ENCODE peak calls at places on chromosomes 1 and 21, in four cellular contexts. L, V, I and X are unnamed samples.

GRCh38 chr21:15976807-15977206 is 247.0 kb downstream of the USP25 start:
- DNase-seq in L (no peak), V (no peak), I (peak; percentile 1), X (no peak)

GRCh38 chr1:229229721-229230135 is 41.2 kb upstream of the RAB4A start:
- DNase-seq in L (peak; percentile 42), V (no peak), I (peak; percentile 42), X (peak; percentile 56)

GRCh38 chr1:59755084-59755685 is 59.6 kb upstream of the HOOK1 start:
- DNase-seq in L (no peak), V (no peak), I (no peak), X (no peak)

GRCh38 chr1:208083016-208083714 is 161.0 kb downstream of the PLXNA2 start:
- DNase-seq in L (no peak), V (no peak), I (no peak), X (no peak)

GRCh38 chr21:14923468-14923867 is 141.3 kb downstream of the NRIP1 start:
- DNase-seq in L (no peak), V (no peak), I (no peak), X (no peak)

GRCh38 chr1:54998677-54999076 is at the start of gene BSND:
- DNase-seq in L (no peak), V (peak; percentile 84), I (no peak), X (no peak)

GRCh38 chr1:3799976-3800685 is 3.8 kb upstream of the LRRC47 start:
- DNase-seq in L (no peak), V (no peak), I (no peak), X (no peak)

GRCh38 chr1:151056149-151056548 is 3.3 kb downstream of the CDC42SE1 start:
- DNase-seq in L (no peak), V (no peak), I (no peak), X (no peak)

GRCh38 chr1:116409751-116410182 is 36.7 kb downstream of the ATP1A1 start:
- DNase-seq in L (no peak), V (no peak), I (no peak), X (no peak)

GRCh38 chr1:147243228-147243685 is 773 bp downstream of the CHD1L start:
- DNase-seq in L (no peak), V (no peak), I (peak; percentile 33), X (no peak)

DNA sequence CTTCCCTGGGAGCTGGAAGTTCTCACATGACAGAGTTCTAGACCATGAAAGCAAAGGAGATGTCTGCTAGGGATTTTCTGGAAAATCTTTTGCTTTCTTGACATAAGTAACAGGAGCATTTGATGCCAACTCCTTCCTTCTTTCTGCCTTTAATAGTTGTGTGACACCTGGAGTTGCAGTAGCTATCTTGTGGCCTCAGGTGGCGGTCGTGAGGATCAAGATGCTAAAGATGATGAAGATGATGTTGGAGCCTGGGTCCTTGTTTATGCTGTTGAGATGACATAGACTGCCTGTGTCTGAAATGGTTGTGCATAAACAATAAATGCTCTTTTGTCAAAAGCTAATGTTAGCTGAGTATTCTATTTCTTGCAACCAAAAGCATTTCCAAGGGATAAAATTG is 32.7 kb upstream of the KIRREL1 start:
- DNase-seq in L (no peak), V (no peak), I (no peak), X (no peak)
- TF ChIP-seq CTCF in L (no peak), V (no peak), I (no peak), X (no peak)

GRCh38 chr1:58396150-58396549 is 150.4 kb downstream of the OMA1 start:
- DNase-seq in L (no peak), V (no peak), I (no peak), X (no peak)
- TF ChIP-seq CTCF in L (no peak), V (no peak), I (no peak), X (no peak)

DNA sequence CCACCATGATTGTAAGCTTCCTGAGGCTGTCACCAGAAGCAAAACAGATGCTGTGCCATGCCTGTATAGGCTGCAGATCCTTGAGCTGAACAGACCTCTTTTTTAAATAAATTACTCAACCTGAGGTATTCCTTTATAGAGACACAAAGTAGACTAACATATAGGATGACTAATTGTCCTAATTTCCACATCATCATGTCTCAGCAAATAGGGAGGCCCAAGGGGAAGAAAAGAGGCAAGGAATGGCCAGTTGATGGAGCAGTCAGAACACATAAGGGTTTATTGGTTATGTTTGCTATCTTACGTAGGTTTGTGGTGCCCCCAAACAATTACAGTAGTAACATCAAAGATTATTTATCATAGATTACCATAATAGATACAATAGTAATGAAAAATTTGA is 126.2 kb downstream of the RASAL2 start:
- DNase-seq in L (no peak), V (no peak), I (no peak), X (no peak)
- TF ChIP-seq CTCF in L (no peak), V (no peak), I (no peak), X (no peak)

GRCh38 chr21:34073032-34073748 is at the start of the genes MRPS6 and SLC5A3:
- DNase-seq in L (peak; percentile 89), V (no peak), I (peak; percentile 81), X (peak; percentile 88)
- TF ChIP-seq CTCF in L (no peak), V (peak; percentile 30), I (no peak), X (no peak)

GRCh38 chr1:214318956-214319355 is 38.0 kb downstream of the SMYD2 start:
- DNase-seq in L (no peak), V (no peak), I (no peak), X (no peak)

GRCh38 chr1:214318356-214318755 is 37.4 kb downstream of the SMYD2 start:
- DNase-seq in L (no peak), V (no peak), I (no peak), X (no peak)

GRCh38 chr1:214317300-214317699 is 36.3 kb downstream of the SMYD2 start:
- DNase-seq in L (no peak), V (no peak), I (no peak), X (no peak)

GRCh38 chr1:214316597-214316996 is 35.6 kb downstream of the SMYD2 start:
- DNase-seq in L (peak; percentile 53), V (no peak), I (peak; percentile 29), X (peak; percentile 50)

DNA sequence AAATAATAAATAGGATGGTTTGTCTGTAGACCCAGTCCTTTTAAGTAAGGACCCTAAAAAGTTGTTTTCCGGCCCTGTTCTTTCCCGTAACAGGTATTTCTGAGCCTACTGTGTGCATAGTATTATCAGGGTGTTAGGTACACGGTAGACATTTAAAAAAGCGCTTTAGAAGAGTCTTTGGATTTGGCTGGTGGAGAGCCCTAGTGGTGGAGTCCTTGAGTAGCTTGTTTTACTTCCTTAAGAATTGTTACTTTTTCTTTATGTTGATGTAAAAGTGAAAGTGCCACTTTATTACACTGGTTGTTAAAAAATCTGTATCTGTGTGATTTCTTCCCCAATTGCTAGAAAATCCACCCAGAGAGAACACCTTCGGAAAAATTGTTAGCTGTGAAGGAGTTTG is 36.8 kb downstream of the SMYD2 start:
- DNase-seq in L (no peak), V (no peak), I (no peak), X (no peak)
- TF ChIP-seq CTCF in L (no peak), V (peak; percentile 68), I (no peak), X (peak; percentile 17)

DNA sequence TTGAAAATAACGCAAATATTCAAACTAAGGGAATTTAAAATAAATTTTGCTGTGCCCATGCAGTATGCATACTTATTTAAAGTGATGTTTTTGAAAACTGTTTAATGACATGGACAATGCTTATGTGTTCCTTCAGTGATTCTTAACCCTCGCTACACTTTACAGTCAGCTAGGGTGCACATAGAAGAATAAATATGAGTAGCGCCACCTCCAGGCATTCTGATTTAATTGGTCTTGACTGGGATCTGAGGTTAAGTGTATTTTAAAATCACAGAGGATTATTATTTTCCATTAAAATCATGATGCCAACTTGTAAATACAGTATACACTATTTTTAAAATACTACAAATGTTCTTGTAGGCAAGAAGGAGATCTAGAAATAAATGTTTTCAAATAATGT is 373.5 kb upstream of the ADGRL4 start:
- DNase-seq in L (no peak), V (no peak), I (no peak), X (no peak)
- TF ChIP-seq CTCF in L (no peak), V (no peak), I (no peak), X (no peak)

GRCh38 chr1:226832613-226833012 is 37.8 kb upstream of the PSEN2 start:
- DNase-seq in L (no peak), V (no peak), I (no peak), X (no peak)

DNA sequence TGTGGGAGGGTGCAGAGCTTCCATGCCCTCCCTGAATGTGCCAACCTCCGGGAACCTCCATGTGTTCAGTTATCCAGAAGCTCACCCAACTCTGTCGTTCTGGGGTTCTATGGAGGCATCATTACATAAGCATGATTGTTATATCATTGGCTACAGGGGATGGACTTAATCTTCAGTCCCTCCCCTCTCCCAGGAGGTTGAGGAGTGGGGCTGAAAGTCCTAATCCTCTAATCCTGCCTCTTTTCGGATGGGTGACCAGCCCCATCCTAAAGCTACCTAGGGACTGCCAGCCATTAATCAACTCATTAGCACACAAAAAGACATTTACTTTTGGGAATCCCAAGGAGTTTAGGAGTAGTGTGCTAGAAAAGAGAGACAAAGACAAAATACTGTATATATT is 32.0 kb upstream of the PSEN2 start:
- DNase-seq in L (no peak), V (no peak), I (no peak), X (no peak)
- TF ChIP-seq CTCF in L (no peak), V (no peak), I (no peak), X (no peak)